ENCODE peak calls at places on chromosomes 1 and 21, in ten cellular contexts. L is astrocyte; Z is kidney epithelial cell; J is CD8-positive, alpha-beta T cell; Y is HFF-Myc; W is fibroblast of mammary gland; A is left lung; D is stomach; U is osteocyte; R is GM20000. V is an unnamed sample.

GRCh38 chr1:245380790-245381535 is 226.2 kb downstream of the KIF26B start:
- DNase-seq in L (no peak), Z (no peak), J (no peak), Y (no peak), W (no peak), A (no peak), D (no peak), U (no peak), R (no peak), V (no peak)

GRCh38 chr1:213201380-213202155 is 150.5 kb downstream of the RPS6KC1 start:
- DNase-seq in L (no peak), Z (no peak), J (no peak), Y (no peak), W (peak; percentile 95), A (no peak), D (no peak), U (no peak), R (no peak), V (no peak)

GRCh38 chr21:25871566-25871965 is 136.8 kb downstream of the GABPA start:
- DNase-seq in L (no peak), Z (no peak), J (no peak), Y (no peak), W (no peak), A (no peak), D (no peak), U (no peak), R (no peak), V (no peak)

GRCh38 chr21:14572206-14572780 is 26.2 kb upstream of the SAMSN1 start:
- DNase-seq in L (no peak), Z (no peak), J (no peak), Y (no peak), W (no peak), A (no peak), D (no peak), U (no peak), R (no peak), V (no peak)

GRCh38 chr1:161115132-161115711 is 2.6 kb downstream of the PFDN2 start:
- DNase-seq in L (peak; percentile 96), Z (peak; percentile 95), J (no peak), Y (no peak), W (peak; percentile 97), A (no peak), D (no peak), U (no peak), R (no peak), V (no peak)

GRCh38 chr1:216690593-216690992 is 32.6 kb downstream of the ESRRG start:
- DNase-seq in L (no peak), Z (no peak), J (no peak), Y (no peak), W (no peak), A (no peak), D (no peak), U (no peak), R (no peak), V (no peak)

GRCh38 chr1:234605983-234606730 is 3.8 kb downstream of the IRF2BP2 start:
- DNase-seq in L (no peak), Z (no peak), J (no peak), Y (no peak), W (peak; percentile 59), A (no peak), D (peak; percentile 53), U (no peak), R (no peak), V (no peak)

GRCh38 chr21:38440746-38441145 is 57.5 kb downstream of the ERG start:
- DNase-seq in L (peak; percentile 95), Z (peak; percentile 85), J (no peak), Y (no peak), W (peak; percentile 28), A (no peak), D (no peak), U (no peak), R (no peak), V (no peak)

GRCh38 chr1:43349594-43350306 is 9.0 kb upstream of the CDC20 start:
- DNase-seq in L (peak; percentile 92), Z (no peak), J (no peak), Y (peak; percentile 46), W (peak; percentile 72), A (no peak), D (no peak), U (no peak), R (no peak), V (no peak)

GRCh38 chr1:93395195-93395594 is 49.5 kb downstream of the DR1 start:
- DNase-seq in L (peak; percentile 4), Z (no peak), J (no peak), Y (no peak), W (peak; percentile 24), A (no peak), D (no peak), U (no peak), R (no peak), V (no peak)

GRCh38 chr1:116982319-116983004 is 19.1 kb upstream of the CD101 start:
- DNase-seq in L (no peak), Z (no peak), J (no peak), Y (no peak), W (no peak), A (no peak), D (no peak), U (no peak), R (no peak), V (no peak)

GRCh38 chr1:41368801-41369200 is 7.6 kb downstream of the FOXO6 start:
- DNase-seq in L (no peak), Z (no peak), J (no peak), Y (no peak), W (no peak), A (no peak), D (no peak), U (no peak), R (no peak), V (no peak)

GRCh38 chr1:228004887-228005462 is 1.8 kb upstream of the WNT3A start:
- DNase-seq in L (no peak), Z (no peak), J (no peak), Y (no peak), W (no peak), A (no peak), D (peak; percentile 4), U (no peak), R (no peak), V (peak; percentile 1)

GRCh38 chr21:15896501-15896900 is 166.7 kb downstream of the USP25 start:
- DNase-seq in L (no peak), Z (no peak), J (no peak), Y (no peak), W (no peak), A (no peak), D (no peak), U (no peak), R (no peak), V (no peak)

GRCh38 chr1:110555807-110556470 is 37.0 kb upstream of the KCNA10 start:
- DNase-seq in L (no peak), Z (no peak), J (no peak), Y (no peak), W (no peak), A (no peak), D (no peak), U (no peak), R (no peak), V (no peak)

GRCh38 chr1:228283043-228283371 is 75.2 kb downstream of the OBSCN start:
- DNase-seq in L (no peak), Z (no peak), J (no peak), Y (no peak), W (no peak), A (no peak), D (no peak), U (no peak), R (no peak), V (no peak)

DNA sequence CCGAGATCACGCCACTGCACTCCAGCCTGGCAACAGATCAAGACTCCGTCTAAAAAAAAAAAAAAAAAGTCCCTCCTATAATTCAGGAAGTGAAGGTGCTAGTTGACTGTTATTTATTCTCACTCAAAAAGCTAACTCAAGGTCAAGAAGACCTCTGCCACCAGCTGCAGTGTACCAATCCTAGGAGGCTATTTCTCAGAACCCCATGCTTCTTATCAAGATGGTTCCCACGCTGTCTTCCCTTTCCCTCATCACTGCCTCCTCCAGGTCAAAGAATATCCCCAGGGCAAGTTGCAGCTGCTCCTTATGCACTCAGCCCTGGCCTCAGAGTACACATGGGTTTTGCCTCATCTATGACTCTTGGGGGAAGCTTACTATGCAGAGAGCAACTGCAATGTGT is 53.6 kb downstream of the RERE start:
- DNase-seq in L (no peak), Z (no peak), J (no peak), Y (no peak), W (no peak), A (no peak), D (no peak), U (no peak), R (peak; percentile 52), V (no peak)
- TF ChIP-seq CTCF in L (no peak), Z (peak; percentile 8), J (no peak), Y (no peak), W (no peak), A (no peak), D (no peak), U (no peak), R (no peak), V (no peak)

GRCh38 chr1:190436615-190437014 is 41.0 kb downstream of the BRINP3 start:
- DNase-seq in L (peak; percentile 17), Z (no peak), J (no peak), Y (peak; percentile 9), W (peak; percentile 7), A (no peak), D (no peak), U (no peak), R (peak; percentile 2), V (no peak)
- TF ChIP-seq CTCF in L (peak; percentile 38), Z (peak; percentile 32), J (no peak), Y (no peak), W (no peak), A (no peak), D (no peak), U (peak; percentile 59), R (no peak), V (no peak)

DNA sequence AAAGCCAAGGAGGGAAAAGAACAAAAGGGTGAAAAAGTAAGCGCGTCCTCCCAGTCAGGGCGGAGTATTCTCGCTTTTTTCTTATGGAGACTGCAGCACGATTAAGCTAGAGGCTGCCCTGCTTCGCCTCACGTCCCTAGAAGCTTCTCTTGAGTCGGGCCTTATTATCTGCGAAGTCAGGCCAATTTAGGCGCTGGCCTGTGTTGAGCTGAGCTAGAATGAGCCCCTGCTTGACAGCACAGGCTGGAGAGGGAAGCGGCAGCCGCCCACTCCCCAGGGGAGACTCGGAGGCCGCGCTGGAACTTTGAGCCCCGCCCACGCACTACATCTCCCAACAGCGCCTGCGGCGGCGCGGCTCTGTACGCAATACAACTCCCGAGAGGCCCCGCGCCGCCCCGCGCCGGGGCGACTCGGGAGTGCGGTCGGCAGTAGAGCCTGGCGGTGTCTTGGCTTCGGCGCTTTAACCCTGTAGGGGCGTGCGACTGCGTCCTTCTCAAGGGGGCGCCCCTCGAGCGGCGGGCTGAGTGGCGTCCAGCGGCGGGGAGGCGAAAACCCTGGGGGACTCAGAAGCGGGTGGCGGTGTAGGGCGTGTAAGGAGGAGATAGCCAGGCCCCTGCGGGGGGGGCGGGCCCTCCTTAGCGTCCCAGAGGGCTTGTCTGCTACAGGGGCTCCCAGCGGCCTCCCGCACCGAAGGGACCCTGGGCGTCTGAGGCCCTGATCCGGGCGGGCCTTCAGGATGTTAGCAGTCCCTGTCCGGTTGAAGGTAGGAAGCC is 888 bp downstream of the ZNF436 start:
- DNase-seq in L (peak; percentile 82), Z (no peak), J (peak; percentile 75), Y (no peak), W (peak; percentile 85), A (peak; percentile 93), D (peak; percentile 92), U (peak; percentile 96), R (peak; percentile 88), V (peak; percentile 83)
- TF ChIP-seq CTCF in L (no peak), Z (peak; percentile 37), J (no peak), Y (peak; percentile 29), W (peak; percentile 0), A (no peak), D (no peak), U (no peak), R (no peak), V (no peak)

GRCh38 chr1:203290261-203291089 is 14.8 kb upstream of the BTG2 start:
- DNase-seq in L (peak; percentile 74), Z (peak; percentile 44), J (peak; percentile 95), Y (no peak), W (peak; percentile 56), A (peak; percentile 97), D (peak; percentile 99), U (peak; percentile 86), R (peak; percentile 82), V (peak; percentile 97)
- TF ChIP-seq CTCF in L (no peak), Z (no peak), J (no peak), Y (no peak), W (no peak), A (no peak), D (no peak), U (no peak), R (no peak), V (no peak)